ENCODE peak calls at places on chromosomes 7 and 10, in five cellular contexts. V, A, P, E and G are unnamed samples.
A peak's percentile ranks its signal among the peaks of the same experiment; 100 is the strongest.

GRCh38 chr7:127251458-127252379 is 1.0 kb downstream of the GRM8 start:
- DNase-seq in V (no peak), A (peak; percentile 36), P (no peak), E (peak; percentile 35), G (peak; percentile 17)

GRCh38 chr7:143373255-143373794 is 7.8 kb upstream of the ZYX start:
- DNase-seq in V (no peak), A (no peak), P (no peak), E (no peak), G (no peak)

GRCh38 chr10:111954364-111954763 is 229.2 kb downstream of the GPAM start:
- DNase-seq in V (no peak), A (no peak), P (no peak), E (no peak), G (no peak)

GRCh38 chr7:55155351-55156117 is 136.7 kb downstream of the EGFR start:
- DNase-seq in V (no peak), A (no peak), P (no peak), E (no peak), G (no peak)

GRCh38 chr10:51718804-51719291 is 19.5 kb upstream of the CSTF2T start:
- DNase-seq in V (peak; percentile 72), A (no peak), P (no peak), E (no peak), G (no peak)

GRCh38 chr10:127737563-127738511 is 852 bp downstream of the FOXI2 start:
- DNase-seq in V (no peak), A (peak; percentile 33), P (no peak), E (no peak), G (no peak)

GRCh38 chr7:145848691-145849090 is 267.9 kb upstream of the CNTNAP2 start:
- DNase-seq in V (no peak), A (peak; percentile 63), P (no peak), E (no peak), G (no peak)

GRCh38 chr10:94116848-94117247 is 123.1 kb downstream of the PLCE1 start:
- DNase-seq in V (no peak), A (no peak), P (no peak), E (no peak), G (no peak)

GRCh38 chr7:3112499-3113134 is 69.0 kb upstream of the CARD11 start:
- DNase-seq in V (no peak), A (no peak), P (no peak), E (no peak), G (no peak)

GRCh38 chr7:12646139-12646538 is 41.3 kb upstream of the ARL4A start:
- DNase-seq in V (peak; percentile 41), A (no peak), P (no peak), E (no peak), G (no peak)

GRCh38 chr7:107995184-107996071 is 7.5 kb downstream of the LAMB1 start:
- DNase-seq in V (no peak), A (peak; percentile 61), P (no peak), E (no peak), G (peak; percentile 54)

GRCh38 chr10:123567984-123568745 is 98.0 kb upstream of the GPR26 start:
- DNase-seq in V (no peak), A (no peak), P (no peak), E (peak; percentile 4), G (no peak)

GRCh38 chr10:34171957-34172527 is 643.1 kb downstream of the PARD3 start:
- DNase-seq in V (peak; percentile 53), A (no peak), P (no peak), E (no peak), G (no peak)

GRCh38 chr7:135386181-135386580 is 123.7 kb downstream of the CNOT4 start:
- DNase-seq in V (no peak), A (no peak), P (no peak), E (no peak), G (peak; percentile 4)